ENCODE peak calls at places on chromosomes 7 and 10, in five cellular contexts. F is lower lobe of right lung, R is thyroid gland, L is OCI-LY7, C is hepatocyte. D is an unnamed sample.

GRCh38 chr7:24812313-24812945 is 55.2 kb upstream of the GSDME start:
- DNase-seq in C (peak), R (peak), F (peak), L (peak), D (peak)

GRCh38 chr10:132192076-132192975 is 5.6 kb downstream of the DPYSL4 start:
- DNase-seq in F (peak), L (no peak), R (no peak), C (no peak), D (no peak)

GRCh38 chr7:50591480-50592438 is 26.6 kb upstream of the DDC start:
- DNase-seq in L (no peak), C (peak), F (no peak), R (no peak), D (no peak)

GRCh38 chr7:16650266-16650665 is 4.3 kb downstream of the BZW2 start:
- DNase-seq in L (no peak), F (no peak), R (no peak), C (no peak), D (peak)

GRCh38 chr10:33377658-33378025 is 43.2 kb upstream of the NRP1 start:
- DNase-seq in C (no peak), F (no peak), R (no peak), L (no peak), D (peak)

GRCh38 chr10:110699859-110700468 is 55.8 kb downstream of the RBM20 start:
- DNase-seq in L (no peak), C (no peak), R (no peak), F (no peak), D (no peak)

GRCh38 chr7:139644191-139644590 is 120.7 kb downstream of the CLEC2L start:
- DNase-seq in L (no peak), F (no peak), R (no peak), C (no peak), D (no peak)

GRCh38 chr7:48611993-48612392 is 312.4 kb upstream of the CDC14C start:
- DNase-seq in L (no peak), F (no peak), R (no peak), C (no peak), D (no peak)

GRCh38 chr10:110681023-110681681 is 37.0 kb downstream of the RBM20 start:
- DNase-seq in F (no peak), R (peak), L (peak), C (peak), D (peak)

GRCh38 chr10:84607523-84607922 is 279.1 kb downstream of the CCSER2 start:
- DNase-seq in R (peak), L (no peak), F (no peak), C (no peak), D (no peak)

GRCh38 chr10:32988604-32989003 is 30.6 kb upstream of the ITGB1 start:
- DNase-seq in L (no peak), C (no peak), R (no peak), F (no peak), D (no peak)

GRCh38 chr10:14648042-14648765 is 126.5 kb downstream of the FAM107B start:
- DNase-seq in L (peak), C (peak), R (peak), F (peak), D (no peak)

GRCh38 chr10:102231357-102232318 is 5.5 kb downstream of the ELOVL3 start:
- DNase-seq in C (peak), F (peak), L (peak), R (peak), D (peak)

GRCh38 chr10:104099941-104100340 is 14.3 kb upstream of the COL17A1 start:
- DNase-seq in F (no peak), L (no peak), R (no peak), C (no peak), D (no peak)

GRCh38 chr10:35912615-35913170 is 270.6 kb upstream of the FZD8 start:
- DNase-seq in F (no peak), C (peak), L (no peak), R (no peak), D (peak)

GRCh38 chr7:116030626-116031276 is at the start of gene TFEC:
- DNase-seq in F (no peak), R (no peak), L (no peak), C (no peak), D (no peak)

GRCh38 chr10:11639861-11640764 is 28.7 kb upstream of the USP6NL start:
- DNase-seq in L (no peak), F (no peak), R (no peak), C (peak), D (no peak)

GRCh38 chr10:121665809-121666208 is 67.6 kb upstream of the FGFR2 start:
- DNase-seq in L (no peak), F (no peak), C (no peak), R (no peak), D (peak)

GRCh38 chr10:23116696-23117095 is 21.3 kb downstream of the MSRB2 start:
- DNase-seq in L (no peak), F (no peak), C (no peak), R (no peak), D (no peak)

GRCh38 chr7:150755473-150756099 is 18.4 kb downstream of the GIMAP5 start:
- DNase-seq in R (no peak), C (no peak), L (no peak), F (no peak), D (no peak)

GRCh38 chr7:2759736-2760097 is 71.7 kb downstream of the AMZ1 start:
- DNase-seq in F (no peak), C (no peak), L (no peak), R (no peak), D (no peak)

GRCh38 chr10:125102216-125102615 is 58.1 kb downstream of the CTBP2 start:
- DNase-seq in L (no peak), R (no peak), C (peak), F (peak), D (peak)

GRCh38 chr10:61719906-61720305 is 57.2 kb downstream of the CABCOCO1 start:
- DNase-seq in L (no peak), R (no peak), F (no peak), C (no peak), D (no peak)

GRCh38 chr7:2945171-2945570 is 98.5 kb downstream of the CARD11 start:
- DNase-seq in F (peak), L (no peak), C (no peak), R (no peak), D (no peak)

GRCh38 chr10:74927701-74928100 is 101.3 kb downstream of the KAT6B start:
- DNase-seq in R (no peak), F (no peak), C (no peak), L (no peak), D (peak)

GRCh38 chr10:62045765-62046521 is 144.4 kb downstream of the ARID5B start:
- DNase-seq in L (peak), R (no peak), C (peak), F (no peak), D (no peak)

GRCh38 chr7:28102778-28103177 is 77.8 kb downstream of the JAZF1 start:
- DNase-seq in F (no peak), C (peak), L (no peak), R (peak), D (peak)

GRCh38 chr7:47636111-47636692 is 54.3 kb upstream of the TNS3 start:
- DNase-seq in L (no peak), F (no peak), R (no peak), C (no peak), D (no peak)

GRCh38 chr7:55350281-55350680 is 14.9 kb upstream of the LANCL2 start:
- DNase-seq in R (no peak), C (no peak), F (no peak), L (no peak), D (no peak)

GRCh38 chr10:71337219-71337625 is 18.2 kb downstream of the SLC29A3 start:
- DNase-seq in C (no peak), R (peak), F (no peak), L (no peak), D (no peak)

GRCh38 chr10:30751678-30752331 is 122.3 kb upstream of the LYZL2 start:
- DNase-seq in C (peak), L (peak), F (peak), R (no peak), D (peak)

GRCh38 chr10:43106256-43107091 is 29.6 kb downstream of the RET start:
- DNase-seq in F (no peak), R (no peak), C (no peak), L (no peak), D (no peak)

GRCh38 chr10:119211176-119211575 is 3.8 kb downstream of the GRK5 start:
- DNase-seq in C (no peak), F (no peak), R (no peak), L (no peak), D (peak)

GRCh38 chr10:21257919-21258318 is 267.6 kb downstream of the SKIDA1 start:
- DNase-seq in C (no peak), F (no peak), R (no peak), L (no peak), D (no peak)

GRCh38 chr7:101739757-101740398 is 77.5 kb upstream of the CUX1 start:
- DNase-seq in F (no peak), C (no peak), L (peak), R (peak), D (peak)

GRCh38 chr10:60377955-60378354 is 11.7 kb downstream of the ANK3 start:
- DNase-seq in L (no peak), C (no peak), R (no peak), F (no peak), D (peak)

GRCh38 chr10:132990684-132991545 is 48.5 kb upstream of the CFAP46 start:
- DNase-seq in L (no peak), R (no peak), F (peak), C (no peak), D (no peak)

GRCh38 chr10:21604651-21605050 is 70.6 kb downstream of the MLLT10 start:
- DNase-seq in R (no peak), F (no peak), L (no peak), C (no peak), D (no peak)

DNA sequence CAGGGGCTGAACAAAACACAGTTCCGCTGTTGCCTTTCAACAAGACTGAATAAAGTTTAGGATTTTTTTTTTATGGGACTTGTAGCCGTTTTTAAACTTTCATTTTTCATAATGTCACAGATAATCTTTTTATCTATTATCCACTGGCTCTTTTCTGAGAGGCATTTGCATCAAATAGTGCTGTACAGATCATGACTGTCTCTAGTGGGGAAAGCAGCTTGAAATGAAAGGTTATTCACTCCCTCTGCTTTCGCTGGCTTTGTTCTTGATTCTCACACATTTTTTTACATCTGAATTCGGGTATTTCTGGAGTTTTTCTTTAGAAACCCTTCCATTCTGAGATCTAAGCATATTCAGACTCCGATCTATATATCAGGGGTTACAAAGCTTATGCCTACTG is 543.3 kb upstream of the GALNT17 start:
- DNase-seq in C (no peak), R (no peak), F (no peak), L (no peak), D (no peak)
- TF ChIP-seq CTCF in C (no peak), R (no peak), F (no peak), L (no peak), D (no peak)

DNA sequence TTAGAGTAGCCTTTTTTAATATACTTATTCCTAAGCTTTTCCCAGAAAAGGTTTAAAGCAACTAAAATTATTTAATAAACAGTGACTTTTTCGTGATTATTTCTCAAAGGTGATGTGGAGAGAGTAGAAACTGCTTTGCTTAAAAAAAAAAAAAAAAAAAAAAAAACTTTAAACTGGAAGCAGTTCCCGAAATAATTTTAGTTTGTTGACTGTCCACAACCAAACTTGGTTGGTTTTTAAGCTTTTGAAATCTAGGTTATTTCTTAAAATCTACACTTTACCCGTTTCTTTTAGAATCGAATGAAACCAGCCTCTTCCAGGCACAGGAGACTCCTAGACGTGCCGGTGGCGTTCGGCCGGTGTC is 7.2 kb downstream of the SKAP2 start:
- DNase-seq in R (no peak), C (no peak), L (no peak), F (no peak), D (no peak)
- TF ChIP-seq CTCF in R (no peak), C (no peak), L (no peak), F (no peak), D (no peak)

GRCh38 chr7:117791877-117792780 is 81.1 kb downstream of the CTTNBP2 start:
- DNase-seq in L (no peak), F (no peak), C (no peak), R (no peak), D (no peak)
- TF ChIP-seq CTCF in L (no peak), F (no peak), C (no peak), R (no peak), D (no peak)

DNA sequence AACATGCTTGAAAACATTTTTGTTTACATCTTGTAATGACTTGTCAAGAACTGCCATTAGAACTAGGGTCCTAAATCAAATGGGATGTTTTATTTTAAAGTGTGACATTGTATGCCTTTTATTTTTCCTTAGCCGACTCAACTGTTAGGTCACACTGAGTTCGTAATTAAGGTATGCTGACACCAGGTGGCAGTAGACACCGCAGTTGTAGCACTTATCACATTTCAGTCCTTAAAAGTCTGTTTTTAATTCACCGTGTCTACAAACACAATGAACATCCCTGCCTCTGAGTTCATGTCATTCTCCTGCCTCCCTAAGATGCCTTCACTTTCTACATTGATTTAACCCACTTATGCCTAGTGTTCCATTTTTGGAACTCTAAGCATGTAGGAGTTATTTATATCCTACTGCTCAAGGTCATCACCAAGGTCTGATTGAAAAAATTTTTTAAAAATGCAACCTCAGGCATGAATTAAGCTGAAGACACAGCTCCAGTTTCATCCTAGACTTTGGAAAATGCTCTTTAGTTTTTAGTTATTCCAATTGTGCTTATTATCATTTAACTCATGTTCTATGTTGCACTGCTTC is 186.1 kb downstream of the BMPER start:
- DNase-seq in R (no peak), F (no peak), C (peak), L (peak), D (peak)
- TF ChIP-seq CTCF in R (no peak), F (peak), C (peak), L (peak), D (peak)

DNA sequence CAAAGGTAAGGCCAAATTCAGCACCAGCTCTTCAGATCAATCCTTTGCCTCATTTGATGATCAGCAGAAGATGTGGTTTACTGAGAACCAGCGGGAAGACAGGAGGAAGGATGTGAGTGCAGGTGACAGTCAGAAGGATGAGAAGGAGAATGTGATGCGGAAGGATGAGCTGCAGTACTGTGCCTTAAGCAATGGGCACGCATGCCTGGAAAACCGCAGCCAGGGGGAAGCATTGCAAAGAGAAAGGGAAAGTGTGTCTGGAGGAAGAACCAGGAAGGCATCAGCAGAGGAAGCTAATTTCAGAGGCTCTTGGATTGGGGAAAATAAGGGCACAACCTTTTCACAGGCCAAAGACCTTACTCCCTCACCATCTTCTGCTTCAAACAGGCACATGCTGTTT is 25.7 kb downstream of the C10orf71 start:
- DNase-seq in L (no peak), R (no peak), F (no peak), C (no peak), D (peak)
- TF ChIP-seq CTCF in L (no peak), R (no peak), F (no peak), C (no peak), D (no peak)

GRCh38 chr10:69904533-69904932 is 102.8 kb downstream of the COL13A1 start:
- DNase-seq in C (no peak), F (no peak), R (no peak), L (no peak), D (no peak)
- TF ChIP-seq CTCF in C (no peak), F (no peak), R (no peak), L (no peak), D (no peak)

GRCh38 chr10:128540806-128541739 is 414.9 kb upstream of the MKI67 start:
- DNase-seq in R (peak), F (no peak), L (no peak), C (peak), D (no peak)
- TF ChIP-seq CTCF in R (no peak), F (no peak), L (peak), C (peak), D (no peak)

DNA sequence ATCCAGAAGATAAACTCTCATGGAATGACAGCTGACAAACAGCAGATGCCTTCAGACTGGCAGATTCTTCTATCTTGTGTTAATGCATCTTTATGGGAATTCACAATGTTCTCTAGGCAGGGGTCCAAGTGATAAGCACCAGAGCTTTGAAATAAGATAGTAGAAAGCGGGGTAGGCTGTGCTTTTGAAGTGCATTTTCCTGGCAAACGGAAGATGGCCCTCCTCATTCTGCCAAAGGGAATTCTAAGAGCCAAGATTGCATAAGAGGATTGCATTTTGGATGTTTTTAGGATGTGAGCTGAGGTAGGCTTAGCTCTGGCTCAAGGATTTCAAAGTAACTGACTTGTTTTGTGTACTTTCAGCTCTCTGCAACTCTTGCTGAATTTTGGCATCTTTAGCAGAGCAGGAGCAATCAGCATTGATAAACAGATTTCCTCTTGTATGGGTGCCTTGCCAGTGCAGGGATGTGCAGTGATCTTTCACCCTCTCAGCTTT is 298.5 kb upstream of the KLF6 start:
- DNase-seq in R (peak), F (no peak), L (no peak), C (peak), D (no peak)
- TF ChIP-seq CTCF in R (no peak), F (no peak), L (no peak), C (no peak), D (no peak)

D was measured in MCF 10A.